ENCODE peak calls at places on chromosomes 3 and 15, in six cellular contexts. S is A549, P is IMR-90, R is HepG2, Z is K562, K is GM12878. F is an unnamed sample.

GRCh38 chr15:66145242-66146182 is 108.0 kb downstream of the MEGF11 start:
- DNase-seq in S (no peak), P (no peak), R (no peak), Z (no peak), K (no peak), F (no peak)

GRCh38 chr3:171616798-171617197 is 156.6 kb upstream of the TNIK start:
- DNase-seq in S (no peak), P (no peak), R (no peak), Z (no peak), K (no peak), F (no peak)

GRCh38 chr3:135885885-135886284 is 79.6 kb upstream of the PPP2R3A start:
- DNase-seq in S (no peak), P (no peak), R (no peak), Z (no peak), K (no peak), F (no peak)

GRCh38 chr3:108175352-108175751 is 46.9 kb downstream of the IFT57 start:
- DNase-seq in S (no peak), P (peak), R (no peak), Z (no peak), K (no peak), F (no peak)

GRCh38 chr15:54564142-54564541 is 585.9 kb downstream of the UNC13C start:
- DNase-seq in S (no peak), P (no peak), R (no peak), Z (no peak), K (no peak), F (no peak)

GRCh38 chr3:46469680-46470357 is 5.1 kb upstream of the LTF start:
- DNase-seq in S (no peak), P (no peak), R (no peak), Z (no peak), K (no peak), F (no peak)

GRCh38 chr3:39263576-39263975 is 16.3 kb downstream of the CX3CR1 start:
- DNase-seq in S (no peak), P (no peak), R (no peak), Z (no peak), K (no peak), F (no peak)

GRCh38 chr3:127152676-127153505 is 40.0 kb upstream of the PRR23E start:
- DNase-seq in S (no peak), P (no peak), R (no peak), Z (no peak), K (no peak), F (no peak)

GRCh38 chr3:60514085-60514649 is 737.1 kb downstream of the FHIT start:
- DNase-seq in S (no peak), P (no peak), R (no peak), Z (no peak), K (no peak), F (peak)

GRCh38 chr3:153927107-153927506 is 194.1 kb upstream of the ARHGEF26 start:
- DNase-seq in S (no peak), P (peak), R (no peak), Z (no peak), K (peak), F (peak)

GRCh38 chr3:57855943-57856342 is 99.8 kb downstream of the SLMAP start:
- DNase-seq in S (no peak), P (peak), R (no peak), Z (no peak), K (no peak), F (no peak)

GRCh38 chr3:160346511-160346910 is 52.5 kb downstream of the IFT80 start:
- DNase-seq in S (no peak), P (no peak), R (no peak), Z (no peak), K (no peak), F (no peak)

GRCh38 chr3:133661454-133662255 is at the start of gene TOPBP1:
- DNase-seq in S (peak), P (peak), R (peak), Z (peak), K (no peak), F (peak)

GRCh38 chr3:66066963-66067617 is 28.4 kb upstream of the MAGI1 start:
- DNase-seq in S (no peak), P (no peak), R (no peak), Z (no peak), K (no peak), F (no peak)

GRCh38 chr3:66489115-66489514 is 11.7 kb downstream of the LRIG1 start:
- DNase-seq in S (no peak), P (no peak), R (no peak), Z (no peak), K (no peak), F (no peak)

GRCh38 chr15:62607643-62608042 is 434.9 kb upstream of the TPM1 start:
- DNase-seq in S (no peak), P (peak), R (no peak), Z (no peak), K (no peak), F (no peak)

GRCh38 chr3:143536817-143537535 is 311.3 kb downstream of the SLC9A9 start:
- DNase-seq in S (no peak), P (peak), R (no peak), Z (no peak), K (no peak), F (no peak)

GRCh38 chr3:177776656-177777055 is 579.4 kb upstream of the TBL1XR1 start:
- DNase-seq in S (no peak), P (peak), R (peak), Z (no peak), K (no peak), F (no peak)

GRCh38 chr3:133167340-133168024 is 129.3 kb downstream of the TMEM108 start:
- DNase-seq in S (no peak), P (no peak), R (no peak), Z (no peak), K (no peak), F (no peak)

GRCh38 chr3:13420817-13421755 is 964 bp upstream of the NUP210 start:
- DNase-seq in S (no peak), P (no peak), R (no peak), Z (peak), K (peak), F (no peak)

GRCh38 chr15:92661961-92662360 is 6.4 kb upstream of the FAM174B start:
- DNase-seq in S (no peak), P (no peak), R (no peak), Z (no peak), K (no peak), F (no peak)

GRCh38 chr15:64111679-64112050 is 15.9 kb downstream of the SNX1 start:
- DNase-seq in S (no peak), P (no peak), R (peak), Z (no peak), K (no peak), F (no peak)

GRCh38 chr3:40016391-40016790 is 207.0 kb downstream of the MYRIP start:
- DNase-seq in S (no peak), P (no peak), R (no peak), Z (no peak), K (no peak), F (no peak)

GRCh38 chr15:51846463-51847230 is 17.2 kb downstream of the TMOD3 start:
- DNase-seq in S (no peak), P (peak), R (no peak), Z (peak), K (no peak), F (no peak)

GRCh38 chr15:70535071-70535954 is 228.0 kb downstream of the UACA start:
- DNase-seq in S (no peak), P (no peak), R (no peak), Z (no peak), K (no peak), F (no peak)

GRCh38 chr3:47430606-47431005 is 45.1 kb downstream of the SCAP start:
- DNase-seq in S (no peak), P (no peak), R (no peak), Z (peak), K (no peak), F (no peak)

GRCh38 chr15:37289109-37289765 is 188.9 kb upstream of the MEIS2 start:
- DNase-seq in S (no peak), P (peak), R (peak), Z (no peak), K (no peak), F (peak)

GRCh38 chr3:186945255-186945823 is 15.0 kb downstream of the ST6GAL1 start:
- DNase-seq in S (no peak), P (no peak), R (no peak), Z (no peak), K (no peak), F (no peak)

GRCh38 chr3:146493221-146493620 is 23.9 kb upstream of the PLSCR2 start:
- DNase-seq in S (no peak), P (peak), R (no peak), Z (no peak), K (no peak), F (no peak)
- TF ChIP-seq BHLHE40 in S (no peak), P (no peak), R (no peak), Z (no peak), K (no peak), F (no peak)

GRCh38 chr3:130821821-130822220 is 72.1 kb upstream of the ATP2C1 start:
- DNase-seq in S (no peak), P (no peak), R (no peak), Z (no peak), K (no peak), F (no peak)

GRCh38 chr3:130825762-130826297 is 68.1 kb upstream of the ATP2C1 start:
- DNase-seq in S (no peak), P (no peak), R (no peak), Z (no peak), K (no peak), F (no peak)

GRCh38 chr3:130826516-130826915 is 67.4 kb upstream of the ATP2C1 start:
- DNase-seq in S (no peak), P (no peak), R (no peak), Z (peak), K (no peak), F (no peak)

GRCh38 chr3:130816873-130817445 is 70.3 kb upstream of the PIK3R4 start:
- DNase-seq in S (no peak), P (no peak), R (no peak), Z (no peak), K (no peak), F (no peak)

DNA sequence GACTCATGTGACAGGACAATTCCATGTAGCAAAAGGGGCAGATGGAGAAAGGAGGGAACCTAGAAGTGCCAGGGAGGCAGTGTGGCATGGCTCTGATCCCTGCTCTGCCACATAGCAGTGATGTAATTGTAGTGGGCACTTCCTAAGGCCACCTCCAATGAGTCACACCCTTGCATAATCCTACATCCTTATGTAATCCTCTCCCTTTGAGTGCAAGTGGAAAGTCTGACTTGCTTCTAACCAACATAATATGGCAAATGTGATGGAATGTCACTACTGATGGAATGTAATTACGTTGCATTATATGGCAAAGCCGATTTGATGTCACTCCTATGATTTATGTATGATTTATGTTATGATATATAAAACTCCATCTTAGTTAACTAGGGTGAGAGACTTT is 72.9 kb upstream of the ATP2C1 start:
- DNase-seq in S (peak), P (peak), R (peak), Z (no peak), K (no peak), F (no peak)
- TF ChIP-seq BHLHE40 in S (no peak), P (no peak), R (no peak), Z (no peak), K (no peak), F (no peak)

GRCh38 chr3:52149021-52149420 is 5.2 kb downstream of the POC1A start:
- DNase-seq in S (no peak), P (no peak), R (no peak), Z (no peak), K (no peak), F (no peak)
- TF ChIP-seq BHLHE40 in S (no peak), P (no peak), R (no peak), Z (no peak), K (no peak), F (no peak)

DNA sequence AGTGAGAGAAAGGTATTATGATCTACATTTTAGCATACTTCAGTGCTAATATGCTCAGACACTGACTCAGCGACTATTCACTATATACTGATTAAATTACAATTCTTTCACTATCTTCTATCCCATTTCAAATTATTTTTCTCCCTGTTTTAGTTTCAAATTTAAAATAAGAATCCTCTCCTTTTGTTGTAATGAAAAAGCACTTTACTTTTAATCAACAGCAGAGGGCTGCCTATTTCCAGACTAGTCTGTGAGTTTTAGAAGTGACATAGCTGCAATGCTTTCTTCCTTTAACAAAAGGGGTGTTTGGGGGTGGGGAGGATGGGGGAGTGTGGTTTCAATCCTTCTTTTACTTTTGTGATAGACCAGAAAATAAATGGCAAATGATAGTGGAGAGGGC is 2.4 kb downstream of the NEDD4 start:
- DNase-seq in S (no peak), P (no peak), R (no peak), Z (no peak), K (no peak), F (no peak)
- TF ChIP-seq BHLHE40 in S (no peak), P (no peak), R (no peak), Z (no peak), K (no peak), F (no peak)

F was measured in HEK293T.